ENCODE peak calls at places on chromosomes 3 and 15, in four cellular contexts. T, B, Q and E are unnamed samples.

GRCh38 chr3:37138816-37139215 is 35.6 kb downstream of the LRRFIP2 start:
- DNase-seq in T (no peak), B (no peak), Q (peak; percentile 11), E (no peak)

GRCh38 chr3:124778061-124778460 is 47.8 kb downstream of the UMPS start:
- DNase-seq in T (no peak), B (no peak), Q (no peak), E (no peak)

GRCh38 chr3:126573492-126574117 is 14.9 kb upstream of the C3orf22 start:
- DNase-seq in T (no peak), B (peak; percentile 64), Q (no peak), E (no peak)

GRCh38 chr3:15860014-15860934 is 62.5 kb upstream of the ANKRD28 start:
- DNase-seq in T (peak; percentile 72), B (peak; percentile 82), Q (peak; percentile 58), E (peak; percentile 50)

GRCh38 chr3:149541091-149541491 is 66.6 kb downstream of the TM4SF4 start:
- DNase-seq in T (peak; percentile 51), B (no peak), Q (peak; percentile 71), E (no peak)

GRCh38 chr15:96232335-96232734 is 98.2 kb upstream of the NR2F2 start:
- DNase-seq in T (no peak), B (no peak), Q (no peak), E (peak; percentile 9)

GRCh38 chr3:177725165-177725564 is 527.9 kb upstream of the TBL1XR1 start:
- DNase-seq in T (no peak), B (peak; percentile 43), Q (no peak), E (no peak)

GRCh38 chr3:24929521-24929920 is 434.9 kb upstream of the THRB start:
- DNase-seq in T (no peak), B (no peak), Q (no peak), E (no peak)

GRCh38 chr3:160400631-160401150 is 1.2 kb downstream of the SMC4 start:
- DNase-seq in T (peak; percentile 56), B (peak; percentile 47), Q (no peak), E (peak; percentile 44)

GRCh38 chr3:122944671-122945151 is 82.9 kb downstream of the SEMA5B start:
- DNase-seq in T (peak; percentile 38), B (no peak), Q (no peak), E (no peak)

GRCh38 chr15:50064674-50065073 is 54.4 kb downstream of the ATP8B4 start:
- DNase-seq in T (no peak), B (peak; percentile 79), Q (no peak), E (no peak)

GRCh38 chr15:82177291-82178010 is 85.1 kb downstream of the EFL1 start:
- DNase-seq in T (peak; percentile 86), B (peak; percentile 52), Q (peak; percentile 62), E (peak; percentile 5)

GRCh38 chr15:25900901-25901300 is 37.8 kb upstream of the ATP10A start:
- DNase-seq in T (peak; percentile 93), B (no peak), Q (peak; percentile 37), E (no peak)

GRCh38 chr3:180295811-180296210 is 259.1 kb upstream of the PEX5L start:
- DNase-seq in T (no peak), B (no peak), Q (peak; percentile 10), E (no peak)

GRCh38 chr15:63506537-63507035 is 2.2 kb downstream of the USP3 start:
- DNase-seq in T (peak; percentile 54), B (peak; percentile 57), Q (no peak), E (peak; percentile 46)

GRCh38 chr3:32411442-32411841 is 19.8 kb downstream of the CMTM7 start:
- DNase-seq in T (no peak), B (no peak), Q (no peak), E (no peak)

GRCh38 chr15:52336530-52336929 is 40.9 kb upstream of the MYO5C start:
- DNase-seq in T (no peak), B (peak; percentile 27), Q (no peak), E (no peak)

GRCh38 chr3:112136959-112137693 is 4.1 kb upstream of the GCSAM start:
- DNase-seq in T (peak; percentile 43), B (peak; percentile 50), Q (peak; percentile 34), E (peak; percentile 87)

GRCh38 chr15:65245096-65245849 is 34.0 kb upstream of the CILP start:
- DNase-seq in T (peak; percentile 88), B (peak; percentile 65), Q (peak; percentile 88), E (no peak)

GRCh38 chr3:194658477-194659242 is 13.3 kb downstream of the LSG1 start:
- DNase-seq in T (no peak), B (no peak), Q (no peak), E (no peak)

GRCh38 chr15:65862682-65863081 is 6.6 kb upstream of the RAB11A start:
- DNase-seq in T (peak; percentile 70), B (peak; percentile 85), Q (peak; percentile 56), E (peak; percentile 86)

GRCh38 chr3:79820089-79820488 is 52.3 kb upstream of the ROBO1 start:
- DNase-seq in T (no peak), B (no peak), Q (no peak), E (no peak)

GRCh38 chr3:11759996-11760395 is 86.7 kb downstream of the TAMM41 start:
- DNase-seq in T (no peak), B (no peak), Q (no peak), E (no peak)

GRCh38 chr3:197364410-197365071 is 66.1 kb upstream of the DLG1 start:
- DNase-seq in T (peak; percentile 30), B (no peak), Q (no peak), E (no peak)

GRCh38 chr3:149382518-149382917 is 5.1 kb upstream of the TM4SF1 start:
- DNase-seq in T (peak; percentile 7), B (no peak), Q (no peak), E (no peak)

GRCh38 chr3:192915306-192915705 is 2.4 kb downstream of the MB21D2 start:
- DNase-seq in T (peak; percentile 61), B (peak; percentile 25), Q (peak; percentile 68), E (peak; percentile 85)

GRCh38 chr3:51390186-51390585 is 899 bp upstream of the RBM15B start:
- DNase-seq in T (no peak), B (no peak), Q (no peak), E (peak; percentile 22)

GRCh38 chr3:164550857-164551256 is 527.4 kb downstream of the SI start:
- DNase-seq in T (no peak), B (no peak), Q (no peak), E (no peak)

GRCh38 chr15:31511707-31512310 is 185.2 kb downstream of the KLF13 start:
- DNase-seq in T (no peak), B (no peak), Q (no peak), E (peak; percentile 80)

GRCh38 chr3:65809641-65810150 is 229.0 kb downstream of the MAGI1 start:
- DNase-seq in T (no peak), B (no peak), Q (no peak), E (no peak)

GRCh38 chr15:69893863-69894262 is 203.9 kb downstream of the TLE3 start:
- DNase-seq in T (peak; percentile 83), B (peak; percentile 9), Q (peak; percentile 60), E (no peak)

GRCh38 chr3:175208316-175208715 is 349.2 kb downstream of the NAALADL2 start:
- DNase-seq in T (peak; percentile 11), B (no peak), Q (peak; percentile 48), E (no peak)

GRCh38 chr3:9260305-9260704 is 10.9 kb upstream of the SRGAP3 start:
- DNase-seq in T (no peak), B (no peak), Q (no peak), E (no peak)

GRCh38 chr3:56133423-56133822 is 334.8 kb downstream of the ERC2 start:
- DNase-seq in T (peak; percentile 80), B (peak; percentile 9), Q (peak; percentile 70), E (no peak)

GRCh38 chr15:40469776-40470390 is 901 bp upstream of the CHST14 start:
- DNase-seq in T (peak; percentile 56), B (no peak), Q (peak; percentile 13), E (no peak)

GRCh38 chr15:57398336-57398735 is 22.0 kb downstream of the CGNL1 start:
- DNase-seq in T (no peak), B (no peak), Q (no peak), E (no peak)

GRCh38 chr3:148816971-148817519 is 10.6 kb upstream of the CPB1 start:
- DNase-seq in T (no peak), B (no peak), Q (no peak), E (no peak)

GRCh38 chr3:39189150-39189510 is 3.3 kb downstream of the XIRP1 start:
- DNase-seq in T (no peak), B (no peak), Q (no peak), E (no peak)
- H3K4me3 ChIP-seq in T (no peak overlapping the region), B (no peak overlapping the region), Q (no peak overlapping the region), E (no peak overlapping the region)

GRCh38 chr3:19559724-19560442 is 374.1 kb downstream of the EFHB start:
- DNase-seq in T (no peak), B (no peak), Q (no peak), E (peak; percentile 61)
- H3K4me3 ChIP-seq in T (no peak overlapping the region), B (no peak overlapping the region), Q (no peak overlapping the region), E (peak overlapping the region; percentile 4)

GRCh38 chr3:146337991-146338390 is 87.1 kb upstream of the PLSCR4 start:
- DNase-seq in T (peak; percentile 20), B (no peak), Q (no peak), E (no peak)

GRCh38 chr3:146331967-146332366 is 81.1 kb upstream of the PLSCR4 start:
- DNase-seq in T (no peak), B (no peak), Q (no peak), E (no peak)

GRCh38 chr3:146335386-146335785 is 84.5 kb upstream of the PLSCR4 start:
- DNase-seq in T (no peak), B (no peak), Q (no peak), E (no peak)

GRCh38 chr3:146339262-146339808 is 88.4 kb upstream of the PLSCR4 start:
- DNase-seq in T (no peak), B (no peak), Q (no peak), E (no peak)

GRCh38 chr3:146334151-146334550 is 83.2 kb upstream of the PLSCR4 start:
- DNase-seq in T (peak; percentile 56), B (no peak), Q (peak; percentile 15), E (no peak)
- H3K4me3 ChIP-seq in T (no peak overlapping the region), B (no peak overlapping the region), Q (no peak overlapping the region), E (no peak overlapping the region)

GRCh38 chr3:145094355-145094941 is 1066.5 kb downstream of the PLOD2 start:
- DNase-seq in T (peak; percentile 60), B (peak; percentile 45), Q (peak; percentile 54), E (peak; percentile 67)
- H3K4me3 ChIP-seq in T (no peak overlapping the region), B (no peak overlapping the region), Q (no peak overlapping the region), E (no peak overlapping the region)

GRCh38 chr15:66935121-66935520 is 130.3 kb upstream of the SMAD3 start:
- DNase-seq in T (peak; percentile 36), B (no peak), Q (no peak), E (no peak)

GRCh38 chr15:66936864-66937245 is 128.5 kb upstream of the SMAD3 start:
- DNase-seq in T (peak; percentile 20), B (no peak), Q (no peak), E (no peak)

GRCh38 chr15:66936115-66936863 is 129.1 kb upstream of the SMAD3 start:
- DNase-seq in T (peak; percentile 69), B (no peak), Q (peak; percentile 64), E (no peak)

GRCh38 chr15:66934315-66934930 is 131.0 kb upstream of the SMAD3 start:
- DNase-seq in T (no peak), B (no peak), Q (no peak), E (no peak)

DNA sequence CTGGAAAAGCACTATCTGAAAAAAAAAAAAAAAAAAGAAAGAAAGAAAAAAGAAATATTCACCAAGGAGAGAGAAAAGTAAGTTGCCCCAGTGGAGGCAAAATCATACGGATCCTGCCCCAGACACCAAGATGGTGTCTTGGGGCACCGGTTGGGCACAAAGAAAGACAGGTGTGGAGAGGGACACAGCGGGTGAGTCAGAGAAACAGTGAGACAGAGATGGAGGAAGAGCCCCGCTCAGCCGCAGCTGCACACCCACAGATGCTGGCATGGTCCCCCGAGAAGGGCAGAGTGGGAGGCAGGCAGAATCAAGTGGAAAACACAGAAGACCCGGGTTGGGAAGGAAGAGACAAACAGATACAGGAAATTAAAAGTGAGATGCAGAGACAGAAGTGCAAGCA is 129.7 kb upstream of the SMAD3 start:
- DNase-seq in T (peak; percentile 50), B (no peak), Q (no peak), E (no peak)
- H3K4me3 ChIP-seq in T (peak overlapping the region; percentile 68), B (no peak overlapping the region), Q (no peak overlapping the region), E (no peak overlapping the region)